ENCODE peak calls at places on chromosomes 11 and 22, in seven cellular contexts. One of them, this sample, is unnamed.

GRCh38 chr22:17149073-17149815 is 9.8 kb downstream of the HDHD5 start:
- DNase-seq in retina: no peak
- DNase-seq in T-helper 1 cell: no peak
- DNase-seq in posterior cingulate gyrus: no peak
- DNase-seq in HT1080: no peak
- DNase-seq in astrocyte of the spinal cord: no peak
- DNase-seq in SJCRH30: no peak
- DNase-seq in this sample: no peak

GRCh38 chr22:47452184-47452583 is 689.7 kb downstream of the TBC1D22A start:
- DNase-seq in SJCRH30: peak
- DNase-seq in astrocyte of the spinal cord: no peak
- DNase-seq in posterior cingulate gyrus: no peak
- DNase-seq in retina: no peak
- DNase-seq in HT1080: peak
- DNase-seq in T-helper 1 cell: no peak
- DNase-seq in this sample: no peak

GRCh38 chr11:1087279-1087960 is 12.7 kb downstream of the MUC2 start:
- DNase-seq in astrocyte of the spinal cord: no peak
- DNase-seq in posterior cingulate gyrus: no peak
- DNase-seq in HT1080: no peak
- DNase-seq in T-helper 1 cell: no peak
- DNase-seq in retina: no peak
- DNase-seq in SJCRH30: no peak
- DNase-seq in this sample: no peak

GRCh38 chr11:71200761-71201160 is 51.6 kb downstream of the SHANK2 start:
- DNase-seq in T-helper 1 cell: no peak
- DNase-seq in HT1080: no peak
- DNase-seq in astrocyte of the spinal cord: no peak
- DNase-seq in retina: no peak
- DNase-seq in SJCRH30: no peak
- DNase-seq in posterior cingulate gyrus: no peak
- DNase-seq in this sample: no peak

GRCh38 chr11:64656797-64657196 is 65.8 kb downstream of the SLC22A12 start:
- DNase-seq in T-helper 1 cell: no peak
- DNase-seq in SJCRH30: no peak
- DNase-seq in HT1080: no peak
- DNase-seq in posterior cingulate gyrus: no peak
- DNase-seq in astrocyte of the spinal cord: no peak
- DNase-seq in retina: no peak
- DNase-seq in this sample: no peak

GRCh38 chr11:130315354-130315970 is 745 bp upstream of the ZBTB44 start:
- DNase-seq in T-helper 1 cell: peak
- DNase-seq in posterior cingulate gyrus: no peak
- DNase-seq in SJCRH30: no peak
- DNase-seq in retina: no peak
- DNase-seq in HT1080: no peak
- DNase-seq in astrocyte of the spinal cord: no peak
- DNase-seq in this sample: peak

GRCh38 chr11:79419120-79419519 is 21.7 kb downstream of the TENM4 start:
- DNase-seq in retina: no peak
- DNase-seq in astrocyte of the spinal cord: peak
- DNase-seq in posterior cingulate gyrus: no peak
- DNase-seq in T-helper 1 cell: no peak
- DNase-seq in HT1080: peak
- DNase-seq in SJCRH30: no peak
- DNase-seq in this sample: no peak

GRCh38 chr11:78354741-78355705 is 62.6 kb downstream of the GAB2 start:
- DNase-seq in retina: peak
- DNase-seq in T-helper 1 cell: no peak
- DNase-seq in posterior cingulate gyrus: no peak
- DNase-seq in SJCRH30: no peak
- DNase-seq in astrocyte of the spinal cord: peak
- DNase-seq in HT1080: no peak
- DNase-seq in this sample: no peak

GRCh38 chr11:57711414-57712255 is at the start of gene MED19:
- DNase-seq in astrocyte of the spinal cord: peak
- DNase-seq in SJCRH30: peak
- DNase-seq in HT1080: no peak
- DNase-seq in retina: peak
- DNase-seq in T-helper 1 cell: peak
- DNase-seq in posterior cingulate gyrus: peak
- DNase-seq in this sample: peak

GRCh38 chr22:38868886-38869381 is 3.1 kb downstream of the CBX6 start:
- DNase-seq in astrocyte of the spinal cord: peak
- DNase-seq in HT1080: peak
- DNase-seq in retina: peak
- DNase-seq in posterior cingulate gyrus: peak
- DNase-seq in T-helper 1 cell: peak
- DNase-seq in SJCRH30: peak
- DNase-seq in this sample: peak

GRCh38 chr11:76008474-76008873 is 193.5 kb downstream of the UVRAG start:
- DNase-seq in posterior cingulate gyrus: no peak
- DNase-seq in T-helper 1 cell: no peak
- DNase-seq in HT1080: peak
- DNase-seq in SJCRH30: no peak
- DNase-seq in astrocyte of the spinal cord: peak
- DNase-seq in retina: no peak
- DNase-seq in this sample: no peak

GRCh38 chr11:25992254-25992653 is 339.7 kb upstream of the ANO3 start:
- DNase-seq in HT1080: no peak
- DNase-seq in SJCRH30: no peak
- DNase-seq in astrocyte of the spinal cord: no peak
- DNase-seq in posterior cingulate gyrus: no peak
- DNase-seq in retina: no peak
- DNase-seq in T-helper 1 cell: no peak
- DNase-seq in this sample: no peak

GRCh38 chr11:824292-824880 is 3.3 kb upstream of the CRACR2B start:
- DNase-seq in SJCRH30: no peak
- DNase-seq in T-helper 1 cell: no peak
- DNase-seq in retina: peak
- DNase-seq in astrocyte of the spinal cord: no peak
- DNase-seq in HT1080: no peak
- DNase-seq in posterior cingulate gyrus: peak
- DNase-seq in this sample: no peak

GRCh38 chr11:82899191-82899820 is 924 bp downstream of the PRCP start:
- DNase-seq in retina: peak
- DNase-seq in HT1080: no peak
- DNase-seq in astrocyte of the spinal cord: no peak
- DNase-seq in T-helper 1 cell: peak
- DNase-seq in posterior cingulate gyrus: no peak
- DNase-seq in SJCRH30: peak
- DNase-seq in this sample: no peak

GRCh38 chr11:18907391-18907790 is 31.8 kb downstream of the MRGPRX1 start:
- DNase-seq in retina: peak
- DNase-seq in posterior cingulate gyrus: no peak
- DNase-seq in HT1080: no peak
- DNase-seq in SJCRH30: no peak
- DNase-seq in astrocyte of the spinal cord: no peak
- DNase-seq in T-helper 1 cell: no peak
- DNase-seq in this sample: no peak

GRCh38 chr22:38018938-38019827 is 34.8 kb upstream of the SOX10 start:
- DNase-seq in posterior cingulate gyrus: no peak
- DNase-seq in HT1080: no peak
- DNase-seq in SJCRH30: no peak
- DNase-seq in T-helper 1 cell: no peak
- DNase-seq in astrocyte of the spinal cord: no peak
- DNase-seq in retina: no peak
- DNase-seq in this sample: no peak

GRCh38 chr22:44351685-44352377 is 39.1 kb upstream of the SHISAL1 start:
- DNase-seq in retina: peak
- DNase-seq in T-helper 1 cell: no peak
- DNase-seq in astrocyte of the spinal cord: peak
- DNase-seq in SJCRH30: peak
- DNase-seq in HT1080: peak
- DNase-seq in posterior cingulate gyrus: no peak
- DNase-seq in this sample: no peak

GRCh38 chr22:31490496-31490925 is 869 bp upstream of the EIF4ENIF1 start:
- DNase-seq in retina: no peak
- DNase-seq in SJCRH30: peak
- DNase-seq in astrocyte of the spinal cord: no peak
- DNase-seq in HT1080: peak
- DNase-seq in posterior cingulate gyrus: peak
- DNase-seq in T-helper 1 cell: peak
- DNase-seq in this sample: peak

GRCh38 chr11:62726156-62727006 is 876 bp downstream of the HNRNPUL2 start:
- DNase-seq in HT1080: no peak
- DNase-seq in T-helper 1 cell: peak
- DNase-seq in astrocyte of the spinal cord: no peak
- DNase-seq in posterior cingulate gyrus: no peak
- DNase-seq in retina: no peak
- DNase-seq in SJCRH30: peak
- DNase-seq in this sample: peak

GRCh38 chr11:121367434-121367833 is 74.9 kb downstream of the SC5D start:
- DNase-seq in T-helper 1 cell: peak
- DNase-seq in posterior cingulate gyrus: no peak
- DNase-seq in retina: no peak
- DNase-seq in HT1080: no peak
- DNase-seq in SJCRH30: peak
- DNase-seq in astrocyte of the spinal cord: peak
- DNase-seq in this sample: no peak

GRCh38 chr11:126548576-126549272 is 193.2 kb downstream of the ST3GAL4 start:
- DNase-seq in posterior cingulate gyrus: no peak
- DNase-seq in retina: no peak
- DNase-seq in T-helper 1 cell: no peak
- DNase-seq in astrocyte of the spinal cord: no peak
- DNase-seq in HT1080: no peak
- DNase-seq in SJCRH30: peak
- DNase-seq in this sample: no peak

GRCh38 chr22:30275625-30276024 is 9.0 kb upstream of the OSM start:
- DNase-seq in HT1080: no peak
- DNase-seq in SJCRH30: no peak
- DNase-seq in T-helper 1 cell: no peak
- DNase-seq in posterior cingulate gyrus: no peak
- DNase-seq in astrocyte of the spinal cord: no peak
- DNase-seq in retina: no peak
- DNase-seq in this sample: no peak

GRCh38 chr11:46879056-46879585 is 33.0 kb upstream of the CKAP5 start:
- DNase-seq in posterior cingulate gyrus: no peak
- DNase-seq in SJCRH30: no peak
- DNase-seq in HT1080: no peak
- DNase-seq in astrocyte of the spinal cord: no peak
- DNase-seq in retina: no peak
- DNase-seq in T-helper 1 cell: no peak
- DNase-seq in this sample: no peak

GRCh38 chr11:61923166-61924015 is 6.0 kb upstream of the RAB3IL1 start:
- DNase-seq in SJCRH30: peak
- DNase-seq in T-helper 1 cell: no peak
- DNase-seq in astrocyte of the spinal cord: peak
- DNase-seq in HT1080: no peak
- DNase-seq in posterior cingulate gyrus: no peak
- DNase-seq in retina: no peak
- DNase-seq in this sample: no peak

GRCh38 chr11:45802531-45803317 is 2.2 kb upstream of the SLC35C1 start:
- DNase-seq in HT1080: no peak
- DNase-seq in T-helper 1 cell: no peak
- DNase-seq in retina: no peak
- DNase-seq in SJCRH30: no peak
- DNase-seq in posterior cingulate gyrus: no peak
- DNase-seq in astrocyte of the spinal cord: no peak
- DNase-seq in this sample: no peak

GRCh38 chr22:27870234-27871191 is 48.5 kb downstream of the PITPNB start:
- DNase-seq in SJCRH30: no peak
- DNase-seq in HT1080: no peak
- DNase-seq in astrocyte of the spinal cord: no peak
- DNase-seq in T-helper 1 cell: no peak
- DNase-seq in posterior cingulate gyrus: no peak
- DNase-seq in retina: no peak
- DNase-seq in this sample: no peak

GRCh38 chr11:76830639-76831312 is 29.9 kb upstream of the ACER3 start:
- DNase-seq in HT1080: peak
- DNase-seq in astrocyte of the spinal cord: peak
- DNase-seq in retina: no peak
- DNase-seq in SJCRH30: peak
- DNase-seq in posterior cingulate gyrus: no peak
- DNase-seq in T-helper 1 cell: no peak
- DNase-seq in this sample: no peak

GRCh38 chr11:111819161-111820058 is 52.0 kb downstream of the ALG9 start:
- DNase-seq in astrocyte of the spinal cord: peak
- DNase-seq in HT1080: no peak
- DNase-seq in retina: no peak
- DNase-seq in SJCRH30: no peak
- DNase-seq in T-helper 1 cell: no peak
- DNase-seq in posterior cingulate gyrus: no peak
- DNase-seq in this sample: no peak

GRCh38 chr11:101870510-101870909 is 44.3 kb upstream of the CEP126 start:
- DNase-seq in retina: no peak
- DNase-seq in astrocyte of the spinal cord: peak
- DNase-seq in T-helper 1 cell: no peak
- DNase-seq in SJCRH30: no peak
- DNase-seq in HT1080: peak
- DNase-seq in posterior cingulate gyrus: no peak
- DNase-seq in this sample: no peak

GRCh38 chr11:133343951-133344350 is 188.3 kb downstream of the OPCML start:
- DNase-seq in SJCRH30: peak
- DNase-seq in astrocyte of the spinal cord: peak
- DNase-seq in retina: no peak
- DNase-seq in HT1080: peak
- DNase-seq in T-helper 1 cell: no peak
- DNase-seq in posterior cingulate gyrus: no peak
- DNase-seq in this sample: no peak

GRCh38 chr11:81888391-81888790 is 845.3 kb downstream of the FAM181B start:
- DNase-seq in astrocyte of the spinal cord: no peak
- DNase-seq in T-helper 1 cell: no peak
- DNase-seq in SJCRH30: no peak
- DNase-seq in retina: no peak
- DNase-seq in posterior cingulate gyrus: no peak
- DNase-seq in HT1080: peak
- DNase-seq in this sample: no peak

GRCh38 chr11:94511932-94512781 is at the start of gene C11orf97:
- DNase-seq in HT1080: no peak
- DNase-seq in retina: peak
- DNase-seq in T-helper 1 cell: peak
- DNase-seq in posterior cingulate gyrus: peak
- DNase-seq in astrocyte of the spinal cord: peak
- DNase-seq in SJCRH30: peak
- DNase-seq in this sample: peak

GRCh38 chr11:120566176-120566575 is 54.6 kb downstream of the GRIK4 start:
- DNase-seq in retina: no peak
- DNase-seq in astrocyte of the spinal cord: peak
- DNase-seq in posterior cingulate gyrus: no peak
- DNase-seq in SJCRH30: no peak
- DNase-seq in HT1080: peak
- DNase-seq in T-helper 1 cell: no peak
- DNase-seq in this sample: no peak

GRCh38 chr22:25395468-25395867 is 169.0 kb upstream of the GRK3 start:
- DNase-seq in HT1080: no peak
- DNase-seq in retina: no peak
- DNase-seq in astrocyte of the spinal cord: no peak
- DNase-seq in T-helper 1 cell: no peak
- DNase-seq in posterior cingulate gyrus: no peak
- DNase-seq in SJCRH30: no peak
- DNase-seq in this sample: no peak

GRCh38 chr11:45671246-45672171 is 6.1 kb upstream of the CHST1 start:
- DNase-seq in posterior cingulate gyrus: peak
- DNase-seq in SJCRH30: no peak
- DNase-seq in astrocyte of the spinal cord: no peak
- DNase-seq in HT1080: peak
- DNase-seq in retina: peak
- DNase-seq in T-helper 1 cell: no peak
- DNase-seq in this sample: no peak

GRCh38 chr11:99256614-99257013 is 235.9 kb downstream of the CNTN5 start:
- DNase-seq in T-helper 1 cell: no peak
- DNase-seq in SJCRH30: no peak
- DNase-seq in retina: no peak
- DNase-seq in astrocyte of the spinal cord: no peak
- DNase-seq in HT1080: no peak
- DNase-seq in posterior cingulate gyrus: no peak
- DNase-seq in this sample: no peak

GRCh38 chr11:20050048-20050447 is 110.2 kb downstream of the DBX1 start:
- DNase-seq in astrocyte of the spinal cord: no peak
- DNase-seq in posterior cingulate gyrus: no peak
- DNase-seq in T-helper 1 cell: no peak
- DNase-seq in retina: no peak
- DNase-seq in HT1080: no peak
- DNase-seq in SJCRH30: no peak
- DNase-seq in this sample: no peak